ENCODE peak calls at places on chromosomes 2 and 18, in six cellular contexts. Y is A549, A is HepG2, S is K562, F is H1, I is endothelial cell of umbilical vein. M is an unnamed sample.

GRCh38 chr2:8565399-8566154 is 116.3 kb upstream of the ID2 start:
- DNase-seq in Y (no peak), A (no peak), S (no peak), F (no peak), I (no peak), M (no peak)

GRCh38 chr18:73254564-73254963 is 386.8 kb upstream of the NETO1 start:
- DNase-seq in Y (no peak), A (no peak), S (peak), F (no peak), I (no peak), M (peak)

GRCh38 chr2:42827647-42828486 is 35.5 kb upstream of the HAAO start:
- DNase-seq in Y (peak), A (peak), S (peak), F (peak), I (peak), M (peak)

GRCh38 chr2:44169155-44169898 is 652 bp downstream of the PPM1B start:
- DNase-seq in Y (peak), A (peak), S (peak), F (no peak), I (peak), M (peak)

GRCh38 chr2:38466409-38466808 is 89.3 kb upstream of the ATL2 start:
- DNase-seq in Y (no peak), A (no peak), S (no peak), F (no peak), I (no peak), M (no peak)

GRCh38 chr2:157737636-157738035 is 109.0 kb upstream of the ACVR1C start:
- DNase-seq in Y (no peak), A (no peak), S (no peak), F (no peak), I (no peak), M (no peak)

GRCh38 chr2:178413472-178414265 is 37.3 kb downstream of the PRKRA start:
- DNase-seq in Y (peak), A (peak), S (peak), F (peak), I (peak), M (peak)

GRCh38 chr2:61978522-61978921 is 73.0 kb downstream of the COMMD1 start:
- DNase-seq in Y (no peak), A (peak), S (peak), F (no peak), I (peak), M (no peak)

GRCh38 chr2:207869784-207870778 is 100.4 kb upstream of the FZD5 start:
- DNase-seq in Y (peak), A (peak), S (no peak), F (no peak), I (peak), M (no peak)

GRCh38 chr18:48859311-48860275 is 91.2 kb downstream of the SMAD7 start:
- DNase-seq in Y (no peak), A (no peak), S (no peak), F (no peak), I (no peak), M (peak)

GRCh38 chr2:215505044-215505786 is 69.3 kb upstream of the FN1 start:
- DNase-seq in Y (no peak), A (peak), S (peak), F (no peak), I (peak), M (no peak)

GRCh38 chr2:69368588-69368987 is 18.4 kb downstream of the GFPT1 start:
- DNase-seq in Y (no peak), A (no peak), S (no peak), F (no peak), I (no peak), M (no peak)

GRCh38 chr18:3692113-3692621 is 242.2 kb downstream of the TGIF1 start:
- DNase-seq in Y (no peak), A (peak), S (no peak), F (no peak), I (no peak), M (no peak)

GRCh38 chr2:96556441-96557330 is 20.1 kb downstream of the ARID5A start:
- DNase-seq in Y (peak), A (peak), S (peak), F (no peak), I (peak), M (no peak)

GRCh38 chr2:27903018-27903417 is 12.5 kb downstream of the BABAM2 start:
- DNase-seq in Y (no peak), A (no peak), S (no peak), F (no peak), I (no peak), M (no peak)

GRCh38 chr2:227890495-227891079 is 19.2 kb downstream of the DAW1 start:
- DNase-seq in Y (peak), A (peak), S (peak), F (no peak), I (peak), M (no peak)

GRCh38 chr18:9985641-9986040 is 71.8 kb downstream of the VAPA start:
- DNase-seq in Y (no peak), A (no peak), S (no peak), F (no peak), I (no peak), M (no peak)

GRCh38 chr2:190986221-190986953 is 27.6 kb downstream of the STAT1 start:
- DNase-seq in Y (no peak), A (no peak), S (peak), F (no peak), I (no peak), M (peak)

GRCh38 chr2:64327129-64327509 is 126.8 kb upstream of the LGALSL start:
- DNase-seq in Y (no peak), A (no peak), S (no peak), F (no peak), I (no peak), M (no peak)

GRCh38 chr2:129699781-129700573 is 279.5 kb upstream of the RAB6C start:
- DNase-seq in Y (no peak), A (no peak), S (no peak), F (no peak), I (no peak), M (no peak)

GRCh38 chr2:75276093-75277055 is 77.1 kb upstream of the TACR1 start:
- DNase-seq in Y (peak), A (peak), S (no peak), F (peak), I (peak), M (no peak)

GRCh38 chr2:44433841-44434240 is 72.1 kb downstream of the CAMKMT start:
- DNase-seq in Y (no peak), A (no peak), S (no peak), F (no peak), I (no peak), M (no peak)

GRCh38 chr2:53715568-53715967 is 52.0 kb upstream of the CHAC2 start:
- DNase-seq in Y (peak), A (no peak), S (peak), F (no peak), I (peak), M (no peak)
- TF ChIP-seq CTCF in Y (peak), A (no peak), S (peak), F (no peak), I (peak), M (no peak)

DNA sequence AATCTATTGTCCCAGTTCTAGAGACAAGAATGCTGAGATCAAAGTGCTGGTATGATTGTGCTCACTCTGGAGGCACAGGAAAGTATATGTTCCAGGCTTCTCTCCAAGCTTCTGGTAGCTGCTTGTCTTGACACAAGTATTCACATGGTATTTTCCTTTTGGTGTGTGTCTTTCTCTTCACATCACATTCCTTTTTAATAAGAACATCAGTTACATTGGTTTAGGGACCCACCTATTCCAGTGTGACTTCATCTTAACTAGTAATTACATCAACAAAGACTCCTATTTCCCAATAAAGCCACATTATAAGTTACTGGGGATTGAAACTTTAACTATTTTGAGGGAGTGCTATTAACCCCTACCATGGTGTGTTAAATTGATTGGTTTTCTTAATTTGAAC is 119.1 kb downstream of the FSIP2 start:
- DNase-seq in Y (no peak), A (no peak), S (no peak), F (no peak), I (no peak), M (no peak)
- TF ChIP-seq JUN in Y (no peak), A (no peak), S (no peak), F (no peak), I (no peak), M (no peak)

GRCh38 chr2:9570182-9571060 is 14.8 kb upstream of the ADAM17 start:
- DNase-seq in Y (no peak), A (peak), S (no peak), F (no peak), I (no peak), M (no peak)
- TF ChIP-seq CTCF in Y (peak), A (peak), S (no peak), F (no peak), I (no peak), M (no peak)

GRCh38 chr2:240925576-240926515 is 19.7 kb downstream of the CROCC2 start:
- DNase-seq in Y (no peak), A (no peak), S (no peak), F (no peak), I (no peak), M (peak)

GRCh38 chr2:240927390-240927781 is 21.2 kb downstream of the CROCC2 start:
- DNase-seq in Y (no peak), A (no peak), S (no peak), F (no peak), I (no peak), M (no peak)

GRCh38 chr2:240928476-240929363 is 22.6 kb downstream of the CROCC2 start:
- DNase-seq in Y (no peak), A (no peak), S (no peak), F (no peak), I (no peak), M (no peak)

GRCh38 chr2:240925191-240925575 is 19.0 kb downstream of the CROCC2 start:
- DNase-seq in Y (no peak), A (no peak), S (no peak), F (no peak), I (no peak), M (peak)

DNA sequence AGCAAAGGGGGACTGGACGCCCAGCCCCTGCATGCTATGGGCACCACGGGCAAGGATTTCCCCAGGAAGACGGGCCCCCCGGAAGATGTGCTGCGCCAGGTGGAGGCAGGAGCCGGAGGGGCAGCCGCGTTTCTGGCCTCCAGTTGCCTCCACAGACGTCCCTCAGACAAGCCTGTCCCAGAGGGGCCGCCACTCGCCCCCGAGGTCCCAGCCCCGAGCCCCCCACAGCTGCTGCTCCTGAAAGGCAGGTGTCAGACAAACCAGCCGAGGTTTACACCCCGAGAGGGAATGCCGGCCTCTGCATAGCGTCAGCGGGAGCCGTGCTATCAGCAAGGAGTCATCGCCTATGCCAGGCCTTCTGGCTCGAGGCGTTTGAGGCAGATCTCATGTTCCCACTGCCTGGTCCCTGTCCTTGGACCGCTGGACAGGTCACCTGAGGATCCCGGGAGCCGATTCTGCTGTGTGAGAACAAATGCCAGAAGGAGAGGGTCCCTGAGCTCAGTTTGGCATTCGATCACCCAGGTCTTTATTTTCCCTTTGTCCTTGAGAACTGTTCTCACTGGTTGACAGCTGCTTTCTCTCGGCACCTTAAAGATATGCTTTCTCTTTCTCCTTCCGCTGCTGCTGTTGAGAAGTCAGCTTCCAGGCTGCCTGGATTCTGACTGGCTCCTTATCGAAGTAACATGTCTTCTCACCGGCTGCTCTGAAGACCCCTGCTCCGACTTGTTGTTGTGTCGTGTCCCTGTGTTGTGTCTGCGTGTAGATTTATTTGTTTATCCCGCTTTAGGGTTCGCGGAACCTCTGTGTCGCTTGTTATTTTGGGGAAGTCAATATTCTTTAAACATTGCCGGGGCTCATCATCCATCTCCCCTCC is 20.6 kb downstream of the CROCC2 start:
- DNase-seq in Y (no peak), A (no peak), S (no peak), F (no peak), I (no peak), M (peak)
- TF ChIP-seq JUN in Y (no peak), A (no peak), S (no peak), F (no peak), I (no peak), M (no peak)

GRCh38 chr2:241859436-241860183 is 916 bp upstream of the PDCD1 start:
- DNase-seq in Y (no peak), A (no peak), S (peak), F (no peak), I (no peak), M (no peak)
- TF ChIP-seq CTCF in Y (no peak), A (peak), S (peak), F (no peak), I (peak), M (no peak)

DNA sequence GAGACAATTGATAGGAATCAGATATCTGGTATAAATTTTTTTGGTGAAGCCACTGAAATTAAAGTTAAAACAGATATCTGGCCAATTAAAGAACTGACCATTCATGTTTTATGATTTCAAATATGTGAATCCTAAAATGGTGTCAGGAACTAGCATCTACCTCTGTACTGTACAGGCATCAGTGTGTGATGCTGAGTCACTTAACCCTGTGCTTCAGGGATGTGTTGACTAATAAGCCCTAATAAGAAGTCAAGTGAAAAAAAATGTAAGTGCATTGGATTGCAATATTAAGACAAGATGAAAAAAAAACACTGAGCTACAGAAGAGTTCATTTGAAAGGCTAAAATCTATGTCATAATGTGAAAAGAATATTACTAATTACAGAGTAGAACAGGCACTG is 9.1 kb upstream of the UNC80 start:
- DNase-seq in Y (no peak), A (no peak), S (no peak), F (no peak), I (no peak), M (no peak)
- TF ChIP-seq JUN in Y (no peak), A (no peak), S (no peak), F (no peak), I (no peak), M (no peak)

GRCh38 chr2:234670052-234670451 is 173.2 kb upstream of the ARL4C start:
- DNase-seq in Y (no peak), A (no peak), S (no peak), F (no peak), I (peak), M (no peak)

GRCh38 chr2:234669611-234670010 is 172.7 kb upstream of the ARL4C start:
- DNase-seq in Y (no peak), A (no peak), S (no peak), F (no peak), I (no peak), M (peak)

GRCh38 chr2:234669001-234669400 is 172.1 kb upstream of the ARL4C start:
- DNase-seq in Y (no peak), A (no peak), S (no peak), F (no peak), I (peak), M (no peak)

GRCh38 chr2:234665304-234665703 is 168.4 kb upstream of the ARL4C start:
- DNase-seq in Y (no peak), A (no peak), S (no peak), F (no peak), I (no peak), M (no peak)

DNA sequence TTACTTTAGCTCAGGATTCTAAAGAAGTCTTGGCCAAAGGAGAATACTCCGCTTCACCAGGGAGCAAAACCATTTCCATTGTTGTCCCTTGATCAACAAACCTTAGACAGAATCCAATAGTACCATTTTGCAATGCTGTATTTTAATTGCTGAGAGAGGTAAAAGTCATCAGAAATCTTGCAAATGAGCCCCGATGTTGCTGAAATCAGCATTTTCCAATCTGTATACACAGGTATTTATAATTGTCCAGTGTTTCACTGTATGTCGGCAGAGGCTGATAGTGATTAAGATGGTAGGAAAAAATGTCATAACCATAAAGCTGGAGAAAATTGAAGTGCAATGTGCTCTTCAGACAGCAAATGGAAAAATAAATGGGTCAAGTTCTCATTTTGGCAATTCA is 170.0 kb upstream of the ARL4C start:
- DNase-seq in Y (no peak), A (no peak), S (no peak), F (no peak), I (no peak), M (no peak)
- TF ChIP-seq CTCF in Y (no peak), A (no peak), S (no peak), F (no peak), I (no peak), M (no peak)

M was measured in WTC11.